ENCODE peak calls at places on chromosomes 4 and X, in six cellular contexts. I is tibial nerve; S is activated T-helper 1 cell treated with anti-CD3 and anti-CD28 coated beads, Interleukin-2, amount 50 U/mL, for 16 hours; U is non-pigmented ciliary epithelial cell; Y is NCI-H1092; O is HTR-8/SVneo. H is an unnamed sample.

GRCh38 chr4:174437324-174437723 is 85.0 kb downstream of the HPGD start:
- DNase-seq in I (no peak), S (no peak), U (peak), Y (no peak), O (no peak), H (peak)

GRCh38 chrX:115679460-115679859 is 118.5 kb downstream of the PLS3 start:
- DNase-seq in I (no peak), S (no peak), U (no peak), Y (peak), O (peak), H (no peak)

GRCh38 chr4:147299205-147299604 is 181.7 kb upstream of the EDNRA start:
- DNase-seq in I (no peak), S (no peak), U (no peak), Y (no peak), O (no peak), H (no peak)

GRCh38 chrX:72296991-72297390 is 8.7 kb downstream of the CITED1 start:
- DNase-seq in I (no peak), S (no peak), U (no peak), Y (no peak), O (no peak), H (no peak)

GRCh38 chr4:187321741-187322140 is 598.1 kb upstream of the FAT1 start:
- DNase-seq in I (no peak), S (no peak), U (no peak), Y (no peak), O (no peak), H (no peak)

GRCh38 chr4:183175631-183176232 is 76.7 kb downstream of the WWC2 start:
- DNase-seq in I (no peak), S (no peak), U (no peak), Y (no peak), O (peak), H (no peak)

GRCh38 chrX:134162032-134162431 is 75.0 kb upstream of the CCDC160 start:
- DNase-seq in I (no peak), S (no peak), U (no peak), Y (no peak), O (no peak), H (no peak)

GRCh38 chrX:153775293-153775595 is 5.6 kb upstream of the SRPK3 start:
- DNase-seq in I (no peak), S (no peak), U (no peak), Y (no peak), O (no peak), H (no peak)

GRCh38 chr4:137909910-137910309 is 332.2 kb downstream of the SLC7A11 start:
- DNase-seq in I (peak), S (no peak), U (no peak), Y (peak), O (no peak), H (no peak)